ENCODE peak calls at places on chromosome 17, in six cellular contexts. C is GM12878, R is K562, O is H1, Z is SK-N-SH, Q is HepG2. X is an unnamed sample.

GRCh38 chr17:60333628-60334031 is 58.3 kb downstream of the USP32 start:
- DNase-seq in C (no peak), R (no peak), O (no peak), Z (peak; percentile 30), Q (no peak), X (no peak)

GRCh38 chr17:36850794-36851193 is 86.5 kb upstream of the LHX1 start:
- DNase-seq in C (no peak), R (no peak), O (no peak), Z (no peak), Q (no peak), X (no peak)

GRCh38 chr17:1645207-1646171 is at the start of gene SCARF1:
- DNase-seq in C (no peak), R (no peak), O (no peak), Z (no peak), Q (no peak), X (no peak)

GRCh38 chr17:65447823-65448222 is 113.6 kb downstream of the AXIN2 start:
- DNase-seq in C (no peak), R (no peak), O (no peak), Z (no peak), Q (no peak), X (no peak)

GRCh38 chr17:50539762-50540440 is 7.1 kb upstream of the SPATA20 start:
- DNase-seq in C (no peak), R (peak; percentile 36), O (peak; percentile 67), Z (no peak), Q (no peak), X (no peak)

GRCh38 chr17:2893422-2893914 is 97.2 kb downstream of the RAP1GAP2 start:
- DNase-seq in C (no peak), R (no peak), O (no peak), Z (no peak), Q (no peak), X (no peak)

GRCh38 chr17:50047488-50048126 is 8.3 kb upstream of the ITGA3 start:
- DNase-seq in C (no peak), R (no peak), O (no peak), Z (no peak), Q (no peak), X (no peak)

GRCh38 chr17:78995022-78995760 is 14.4 kb downstream of the CANT1 start:
- DNase-seq in C (no peak), R (no peak), O (no peak), Z (peak; percentile 28), Q (no peak), X (no peak)

GRCh38 chr17:45410144-45411091 is 22.3 kb downstream of the ARHGAP27 start:
- DNase-seq in C (no peak), R (no peak), O (no peak), Z (peak; percentile 59), Q (no peak), X (peak; percentile 83)

GRCh38 chr17:35350493-35350892 is 22.9 kb downstream of the SLFN11 start:
- DNase-seq in C (no peak), R (no peak), O (no peak), Z (no peak), Q (no peak), X (no peak)

GRCh38 chr17:3814361-3814760 is 13.4 kb upstream of the ITGAE start:
- DNase-seq in C (no peak), R (no peak), O (no peak), Z (no peak), Q (no peak), X (no peak)

GRCh38 chr17:46135126-46135812 is 58.0 kb downstream of the KANSL1 start:
- DNase-seq in C (no peak), R (no peak), O (no peak), Z (no peak), Q (peak; percentile 20), X (peak; percentile 30)

GRCh38 chr17:59219992-59220327 is 351 bp upstream of the GDPD1 start:
- DNase-seq in C (no peak), R (no peak), O (no peak), Z (no peak), Q (peak; percentile 27), X (no peak)

GRCh38 chr17:50499722-50500121 is 8.5 kb upstream of the MYCBPAP start:
- DNase-seq in C (no peak), R (no peak), O (no peak), Z (no peak), Q (no peak), X (no peak)

GRCh38 chr17:60629120-60629519 is 29.1 kb downstream of the PPM1D start:
- DNase-seq in C (no peak), R (no peak), O (no peak), Z (no peak), Q (no peak), X (no peak)

GRCh38 chr17:16516594-16517018 is 24.6 kb upstream of the LRRC75A start:
- DNase-seq in C (no peak), R (peak; percentile 39), O (no peak), Z (peak; percentile 22), Q (no peak), X (no peak)

GRCh38 chr17:81253358-81254131 is 14.4 kb downstream of the NDUFAF8 start:
- DNase-seq in C (no peak), R (peak; percentile 73), O (peak; percentile 74), Z (peak; percentile 92), Q (no peak), X (peak; percentile 33)

GRCh38 chr17:82031885-82032627 is 578 bp downstream of the RAC3 start:
- DNase-seq in C (no peak), R (peak; percentile 86), O (peak; percentile 85), Z (peak; percentile 85), Q (no peak), X (peak; percentile 65)

GRCh38 chr17:5630434-5630833 is 46.1 kb upstream of the NLRP1 start:
- DNase-seq in C (no peak), R (no peak), O (no peak), Z (no peak), Q (no peak), X (no peak)

GRCh38 chr17:38748329-38749221 is at the start of gene PCGF2:
- DNase-seq in C (no peak), R (peak; percentile 77), O (peak; percentile 93), Z (peak; percentile 90), Q (peak; percentile 89), X (peak; percentile 45)

GRCh38 chr17:50943575-50943933 is 77.4 kb upstream of the TOB1 start:
- DNase-seq in C (no peak), R (no peak), O (no peak), Z (peak; percentile 78), Q (no peak), X (no peak)

GRCh38 chr17:39740357-39741111 is 2.8 kb downstream of the GRB7 start:
- DNase-seq in C (no peak), R (peak; percentile 71), O (peak; percentile 79), Z (peak; percentile 26), Q (peak; percentile 90), X (no peak)

GRCh38 chr17:7224661-7225111 is 4.9 kb downstream of the ACADVL start:
- DNase-seq in C (no peak), R (no peak), O (no peak), Z (no peak), Q (no peak), X (no peak)

GRCh38 chr17:27553019-27553511 is 77.9 kb upstream of the LGALS9 start:
- DNase-seq in C (no peak), R (no peak), O (no peak), Z (no peak), Q (no peak), X (no peak)

DNA sequence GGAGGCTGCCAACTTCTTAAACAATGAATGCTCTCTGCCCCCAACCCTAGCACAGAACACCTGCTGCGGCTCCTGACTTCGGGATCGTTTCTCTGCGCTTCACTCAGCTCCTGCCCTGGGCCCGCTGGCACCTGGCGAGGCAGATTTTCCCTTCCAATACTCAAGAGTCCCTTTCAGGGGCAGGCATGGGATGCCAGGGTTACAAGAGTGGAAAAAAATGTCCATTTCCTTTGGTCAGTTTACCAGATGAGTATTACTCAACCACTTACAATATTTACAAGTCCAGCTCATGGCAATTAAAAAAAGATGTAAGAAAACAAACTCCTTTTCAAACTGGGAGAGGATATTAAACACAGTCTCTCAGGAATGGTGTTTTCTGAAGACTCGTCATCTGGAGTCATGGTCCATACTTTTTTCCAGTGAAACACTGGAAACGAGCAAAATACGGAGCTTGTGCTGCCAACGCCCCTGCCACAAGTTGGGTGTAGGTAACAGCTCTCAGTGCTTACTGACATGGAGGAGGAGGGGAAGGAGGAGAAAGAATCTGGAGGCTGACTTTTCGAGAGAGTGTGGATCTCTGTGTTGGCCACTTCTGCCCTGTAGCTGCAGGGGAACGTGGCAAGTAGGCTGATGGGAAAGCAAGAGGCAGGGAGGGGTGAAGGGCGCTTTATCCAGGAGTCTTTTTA is 235.8 kb downstream of the NTN1 start:
- DNase-seq in C (no peak), R (no peak), O (no peak), Z (no peak), Q (no peak), X (no peak)
- H3K27ac ChIP-seq in C (no peak overlapping the region), R (no peak overlapping the region), O (no peak overlapping the region), Z (no peak overlapping the region), Q (no peak overlapping the region), X (no peak overlapping the region)

GRCh38 chr17:48646183-48647102 is 20.3 kb upstream of the HOXB9 start:
- DNase-seq in C (no peak), R (peak; percentile 76), O (peak; percentile 75), Z (peak; percentile 23), Q (no peak), X (no peak)
- H3K4me3 ChIP-seq in C (peak overlapping the region; percentile 3), R (peak overlapping the region; percentile 56), O (peak overlapping the region; percentile 10), Z (no peak overlapping the region), Q (no peak overlapping the region), X (no peak overlapping the region)

DNA sequence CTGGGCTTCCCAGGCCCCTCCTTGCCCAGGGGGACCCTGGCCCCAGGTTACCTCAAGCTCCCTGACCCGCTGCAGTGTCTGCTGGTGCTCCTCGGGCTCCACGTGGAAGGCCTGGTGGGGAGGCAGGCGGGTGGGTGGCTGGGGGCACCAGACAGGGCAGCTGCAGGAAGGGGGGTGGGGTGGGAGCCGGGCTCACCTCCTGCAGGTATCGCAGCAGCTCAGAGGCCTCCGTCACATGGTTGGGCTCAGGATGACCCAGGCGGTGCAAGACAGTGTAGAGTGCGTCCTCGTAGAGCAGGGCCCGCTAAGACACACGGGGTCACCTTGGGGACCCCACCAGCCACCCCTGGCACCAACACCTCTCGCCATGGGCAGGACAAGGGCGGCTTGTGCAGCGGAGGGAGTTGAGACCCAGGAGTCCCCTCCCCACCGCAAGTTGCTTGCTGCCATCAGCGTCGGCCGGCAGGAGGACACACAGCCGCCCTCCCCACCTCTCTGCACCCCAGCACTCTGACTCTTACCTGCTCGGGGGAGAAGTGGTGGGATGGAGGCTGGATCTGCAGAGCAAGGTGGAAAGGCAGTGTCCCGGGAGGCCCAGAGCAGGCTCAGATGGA is 1.1 kb downstream of the UNC13D start:
- DNase-seq in C (no peak), R (no peak), O (no peak), Z (no peak), Q (no peak), X (no peak)
- TF ChIP-seq GABPA in C (no peak), R (no peak), O (no peak), Z (no peak), Q (no peak), X (no peak)

GRCh38 chr17:42002792-42003301 is 14.4 kb downstream of the DNAJC7 start:
- DNase-seq in C (no peak), R (no peak), O (no peak), Z (no peak), Q (peak; percentile 93), X (no peak)

GRCh38 chr17:42001729-42002128 is 15.5 kb downstream of the DNAJC7 start:
- DNase-seq in C (no peak), R (no peak), O (no peak), Z (no peak), Q (no peak), X (no peak)

GRCh38 chr17:42002175-42002791 is 15.0 kb downstream of the DNAJC7 start:
- DNase-seq in C (no peak), R (no peak), O (no peak), Z (no peak), Q (no peak), X (no peak)

GRCh38 chr17:41998497-41998896 is 18.7 kb downstream of the DNAJC7 start:
- DNase-seq in C (no peak), R (no peak), O (no peak), Z (no peak), Q (no peak), X (no peak)

GRCh38 chr17:42000399-42001076 is 16.7 kb downstream of the DNAJC7 start:
- DNase-seq in C (no peak), R (no peak), O (no peak), Z (no peak), Q (no peak), X (no peak)
- H3K27ac ChIP-seq in C (no peak overlapping the region), R (no peak overlapping the region), O (no peak overlapping the region), Z (no peak overlapping the region), Q (no peak overlapping the region), X (no peak overlapping the region)

X was measured in HL-60.